ENCODE peak calls at places on chromosomes 6 and 20, in five cellular contexts. One of them, this sample, is unnamed. For H3K4me1, H3K27me3 and H3K9me3, the result is how much of the 10 kb centered on the place peaks cover.

GRCh38 chr20:58634121-58634817 is 16.8 kb upstream of the STX16 start:
- DNase-seq in left ventricle myocardium inferior: no peak
- DNase-seq in uterus: peak
- DNase-seq in ascending aorta: no peak
- DNase-seq in thoracic aorta: no peak
- DNase-seq in this sample: no peak

GRCh38 chr20:20685635-20686034 is 26.8 kb downstream of the RALGAPA2 start:
- DNase-seq in left ventricle myocardium inferior: no peak
- DNase-seq in thoracic aorta: no peak
- DNase-seq in uterus: no peak
- DNase-seq in ascending aorta: no peak
- DNase-seq in this sample: no peak

GRCh38 chr6:142542704-142543233 is 241.0 kb downstream of the ADGRG6 start:
- DNase-seq in left ventricle myocardium inferior: peak
- DNase-seq in ascending aorta: no peak
- DNase-seq in uterus: peak
- DNase-seq in thoracic aorta: no peak
- DNase-seq in this sample: peak

GRCh38 chr6:21946298-21946783 is 350.5 kb downstream of the PRL start:
- DNase-seq in ascending aorta: no peak
- DNase-seq in thoracic aorta: no peak
- DNase-seq in uterus: no peak
- DNase-seq in left ventricle myocardium inferior: no peak
- DNase-seq in this sample: no peak

GRCh38 chr6:159941286-159942113 is 27.4 kb upstream of the IGF2R start:
- DNase-seq in thoracic aorta: no peak
- DNase-seq in uterus: no peak
- DNase-seq in left ventricle myocardium inferior: no peak
- DNase-seq in ascending aorta: no peak
- DNase-seq in this sample: no peak

GRCh38 chr6:9126845-9127560 is 691.7 kb upstream of the SLC35B3 start:
- DNase-seq in thoracic aorta: no peak
- DNase-seq in left ventricle myocardium inferior: no peak
- DNase-seq in ascending aorta: no peak
- DNase-seq in uterus: no peak
- DNase-seq in this sample: no peak

GRCh38 chr20:1105599-1106194 is 12.7 kb upstream of the PSMF1 start:
- DNase-seq in uterus: no peak
- DNase-seq in ascending aorta: no peak
- DNase-seq in thoracic aorta: no peak
- DNase-seq in left ventricle myocardium inferior: no peak
- DNase-seq in this sample: no peak

GRCh38 chr6:108948252-108948651 is 100.0 kb downstream of the ARMC2 start:
- DNase-seq in left ventricle myocardium inferior: no peak
- DNase-seq in thoracic aorta: no peak
- DNase-seq in uterus: no peak
- DNase-seq in ascending aorta: no peak
- DNase-seq in this sample: peak

DNA sequence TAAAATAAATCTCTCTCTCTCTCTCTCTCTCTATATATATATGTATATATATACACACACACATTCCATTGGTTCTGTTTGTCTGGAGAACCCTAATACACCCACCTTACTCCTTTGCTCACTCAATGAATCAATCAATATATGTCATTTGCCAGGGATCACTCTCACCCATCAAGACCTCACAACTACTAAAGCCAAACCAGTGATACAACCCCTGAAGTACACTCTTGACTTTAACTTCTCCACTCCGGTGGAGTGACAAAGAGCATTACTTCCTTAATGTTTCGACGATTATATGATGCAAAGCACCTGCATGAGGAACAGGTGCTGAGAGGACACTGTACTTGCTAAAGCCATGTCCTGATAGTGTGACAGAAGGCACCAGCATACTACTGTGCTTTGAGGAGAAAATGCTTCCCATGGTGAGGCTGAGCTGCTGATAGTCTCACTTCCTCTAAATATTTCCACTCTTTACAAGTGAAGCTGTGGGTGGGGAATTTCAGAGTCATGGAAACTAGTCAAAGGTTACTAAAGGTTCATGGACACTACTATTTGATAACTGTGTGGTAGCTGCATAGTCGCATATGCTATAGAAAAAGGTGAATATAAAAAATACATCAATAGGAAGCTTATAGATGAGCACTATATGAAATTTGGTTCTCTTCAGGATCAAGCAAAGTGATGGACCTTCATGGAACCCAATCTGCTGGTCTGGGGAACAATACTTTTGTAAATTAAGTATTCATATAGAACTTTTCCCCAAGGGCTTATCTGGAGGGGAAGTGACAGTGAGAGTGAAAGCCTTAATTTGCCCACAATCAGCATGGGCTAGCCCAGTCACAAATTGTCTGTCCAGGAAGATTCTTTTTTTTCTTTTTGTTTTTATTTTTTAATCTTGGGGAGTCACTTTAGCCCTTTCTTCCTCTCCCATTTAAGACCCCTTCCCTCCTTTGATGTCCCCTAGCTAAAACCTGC is 141.9 kb upstream of the NEDD9 start:
- DNase-seq in thoracic aorta: no peak
- DNase-seq in left ventricle myocardium inferior: no peak
- DNase-seq in uterus: no peak
- DNase-seq in ascending aorta: no peak
- DNase-seq in this sample: no peak
- H3K4me1 ChIP-seq in thoracic aorta: under half
- H3K4me1 ChIP-seq in left ventricle myocardium inferior: under half
- H3K4me1 ChIP-seq in uterus: under half
- H3K4me1 ChIP-seq in ascending aorta: under half
- H3K4me1 ChIP-seq in this sample: under half

DNA sequence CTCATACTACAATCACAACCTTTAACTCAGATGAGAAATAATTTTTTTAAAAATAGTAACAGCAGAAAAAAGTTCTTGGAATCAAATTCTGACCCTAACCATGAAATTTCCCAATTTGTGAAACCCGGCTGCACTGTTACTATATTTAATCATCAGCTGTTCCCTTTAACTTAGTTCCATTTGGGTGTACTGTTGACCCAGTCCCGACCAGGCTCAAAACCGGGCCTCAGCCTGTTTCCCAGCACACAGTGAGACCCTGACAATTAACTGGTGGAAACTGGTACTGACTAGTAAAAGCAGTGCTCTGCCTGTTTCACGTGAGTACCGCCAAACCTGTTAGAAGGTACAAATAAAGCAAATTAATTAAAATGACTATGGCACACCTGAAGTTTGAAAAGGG is 7.0 kb downstream of the CTCFL start:
- DNase-seq in left ventricle myocardium inferior: no peak
- DNase-seq in uterus: no peak
- DNase-seq in ascending aorta: no peak
- DNase-seq in thoracic aorta: no peak
- DNase-seq in this sample: no peak
- H3K27me3 ChIP-seq in left ventricle myocardium inferior: under half
- H3K27me3 ChIP-seq in uterus: under half
- H3K27me3 ChIP-seq in ascending aorta: under half
- H3K27me3 ChIP-seq in thoracic aorta: under half
- H3K27me3 ChIP-seq in this sample: under half

GRCh38 chr6:22958677-22959076 is 389.3 kb downstream of the HDGFL1 start:
- DNase-seq in uterus: no peak
- DNase-seq in left ventricle myocardium inferior: no peak
- DNase-seq in thoracic aorta: no peak
- DNase-seq in ascending aorta: no peak
- DNase-seq in this sample: no peak

GRCh38 chr6:22959571-22959970 is 390.2 kb downstream of the HDGFL1 start:
- DNase-seq in uterus: no peak
- DNase-seq in thoracic aorta: no peak
- DNase-seq in ascending aorta: no peak
- DNase-seq in left ventricle myocardium inferior: no peak
- DNase-seq in this sample: no peak

GRCh38 chr6:22966711-22967110 is 397.3 kb downstream of the HDGFL1 start:
- DNase-seq in ascending aorta: no peak
- DNase-seq in thoracic aorta: no peak
- DNase-seq in uterus: no peak
- DNase-seq in left ventricle myocardium inferior: no peak
- DNase-seq in this sample: no peak

GRCh38 chr6:22970004-22970403 is 400.6 kb downstream of the HDGFL1 start:
- DNase-seq in ascending aorta: no peak
- DNase-seq in left ventricle myocardium inferior: no peak
- DNase-seq in uterus: no peak
- DNase-seq in thoracic aorta: no peak
- DNase-seq in this sample: no peak

GRCh38 chr6:22964334-22964733 is 395.0 kb downstream of the HDGFL1 start:
- DNase-seq in ascending aorta: no peak
- DNase-seq in thoracic aorta: no peak
- DNase-seq in uterus: no peak
- DNase-seq in left ventricle myocardium inferior: no peak
- DNase-seq in this sample: no peak
- H3K9me3 ChIP-seq in ascending aorta: under half
- H3K9me3 ChIP-seq in thoracic aorta: under half
- H3K9me3 ChIP-seq in uterus: under half
- H3K9me3 ChIP-seq in left ventricle myocardium inferior: under half
- H3K9me3 ChIP-seq in this sample: under half

GRCh38 chr20:49278817-49279676 is 1.2 kb upstream of the ZNFX1 start:
- DNase-seq in uterus: peak
- DNase-seq in ascending aorta: no peak
- DNase-seq in thoracic aorta: no peak
- DNase-seq in left ventricle myocardium inferior: no peak
- DNase-seq in this sample: peak
- H3K4me1 ChIP-seq in uterus: under half
- H3K4me1 ChIP-seq in ascending aorta: under half
- H3K4me1 ChIP-seq in thoracic aorta: half or more
- H3K4me1 ChIP-seq in left ventricle myocardium inferior: half or more
- H3K4me1 ChIP-seq in this sample: under half

DNA sequence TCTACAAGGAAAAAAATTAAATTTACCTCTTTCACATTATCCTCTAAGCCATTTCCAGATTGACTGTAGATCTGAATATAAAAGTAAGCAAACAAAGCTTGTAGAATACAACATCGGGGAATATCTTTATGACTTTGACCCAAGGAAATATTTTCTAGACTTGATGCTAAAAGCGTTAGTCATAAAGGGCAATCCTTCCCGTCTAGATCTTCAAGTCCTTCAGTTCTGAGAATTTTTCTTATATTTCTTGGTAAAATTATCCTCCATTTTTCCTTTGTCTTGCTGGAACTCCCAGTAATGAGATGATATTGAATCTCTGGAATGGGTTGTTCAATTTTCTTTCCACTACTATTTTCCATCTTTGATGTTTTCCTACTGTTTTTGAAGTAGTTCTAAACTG is 77.8 kb upstream of the ZNF184 start:
- DNase-seq in left ventricle myocardium inferior: no peak
- DNase-seq in uterus: no peak
- DNase-seq in ascending aorta: no peak
- DNase-seq in thoracic aorta: no peak
- DNase-seq in this sample: no peak
- H3K27me3 ChIP-seq in left ventricle myocardium inferior: half or more
- H3K27me3 ChIP-seq in uterus: under half
- H3K27me3 ChIP-seq in ascending aorta: under half
- H3K27me3 ChIP-seq in thoracic aorta: under half
- H3K27me3 ChIP-seq in this sample: under half

GRCh38 chr20:49284818-49285217 is 7.0 kb upstream of the ZNFX1 start:
- DNase-seq in uterus: no peak
- DNase-seq in left ventricle myocardium inferior: no peak
- DNase-seq in ascending aorta: no peak
- DNase-seq in thoracic aorta: no peak
- DNase-seq in this sample: no peak
- H3K9me3 ChIP-seq in uterus: under half
- H3K9me3 ChIP-seq in left ventricle myocardium inferior: half or more
- H3K9me3 ChIP-seq in ascending aorta: half or more
- H3K9me3 ChIP-seq in thoracic aorta: under half
- H3K9me3 ChIP-seq in this sample: under half

This sample was measured in right cardiac atrium.